ENCODE peak calls at places on chromosomes 3 and 15, in ten cellular contexts. One of them, this sample, is unnamed.
A peak's percentile ranks its signal among the peaks of the same experiment; 100 is the strongest.

GRCh38 chr15:55235637-55236036 is 38.9 kb upstream of the RSL24D1 start:
- DNase-seq in GM23248: no peak
- DNase-seq in DND-41: no peak
- DNase-seq in PC-3: no peak
- DNase-seq in hepatocyte: no peak
- DNase-seq in IMR-90: no peak
- DNase-seq in mammary epithelial cell: no peak
- DNase-seq in SK-N-SH: no peak
- DNase-seq in neural progenitor cell: no peak
- DNase-seq in MM.1S: no peak
- DNase-seq in this sample: no peak

GRCh38 chr15:41977757-41978369 is 5.5 kb upstream of the EHD4 start:
- DNase-seq in PC-3: no peak
- DNase-seq in mammary epithelial cell: no peak
- DNase-seq in IMR-90: no peak
- DNase-seq in SK-N-SH: no peak
- DNase-seq in DND-41: no peak
- DNase-seq in hepatocyte: no peak
- DNase-seq in MM.1S: no peak
- DNase-seq in neural progenitor cell: no peak
- DNase-seq in GM23248: no peak
- DNase-seq in this sample: no peak

GRCh38 chr3:25235471-25235870 is 192.6 kb upstream of the RARB start:
- DNase-seq in SK-N-SH: no peak
- DNase-seq in hepatocyte: no peak
- DNase-seq in mammary epithelial cell: no peak
- DNase-seq in GM23248: no peak
- DNase-seq in IMR-90: no peak
- DNase-seq in MM.1S: no peak
- DNase-seq in PC-3: no peak
- DNase-seq in neural progenitor cell: no peak
- DNase-seq in DND-41: no peak
- DNase-seq in this sample: no peak

GRCh38 chr15:69080203-69080957 is 65.9 kb downstream of the NOX5 start:
- DNase-seq in PC-3: peak; percentile 22
- DNase-seq in DND-41: no peak
- DNase-seq in MM.1S: no peak
- DNase-seq in neural progenitor cell: peak; percentile 30
- DNase-seq in mammary epithelial cell: peak; percentile 48
- DNase-seq in GM23248: peak; percentile 13
- DNase-seq in SK-N-SH: peak; percentile 48
- DNase-seq in hepatocyte: no peak
- DNase-seq in IMR-90: no peak
- DNase-seq in this sample: peak; percentile 25

GRCh38 chr3:150605998-150606641 is 3.0 kb downstream of the SELENOT start:
- DNase-seq in DND-41: no peak
- DNase-seq in GM23248: peak; percentile 11
- DNase-seq in PC-3: no peak
- DNase-seq in MM.1S: no peak
- DNase-seq in IMR-90: no peak
- DNase-seq in mammary epithelial cell: no peak
- DNase-seq in neural progenitor cell: no peak
- DNase-seq in SK-N-SH: no peak
- DNase-seq in hepatocyte: no peak
- DNase-seq in this sample: no peak

GRCh38 chr3:82761858-82762257 is 1000.4 kb upstream of the GBE1 start:
- DNase-seq in MM.1S: no peak
- DNase-seq in neural progenitor cell: no peak
- DNase-seq in SK-N-SH: no peak
- DNase-seq in IMR-90: no peak
- DNase-seq in GM23248: no peak
- DNase-seq in hepatocyte: no peak
- DNase-seq in mammary epithelial cell: no peak
- DNase-seq in DND-41: no peak
- DNase-seq in PC-3: no peak
- DNase-seq in this sample: no peak

GRCh38 chr15:60679256-60679655 is 200.3 kb upstream of the ICE2 start:
- DNase-seq in mammary epithelial cell: no peak
- DNase-seq in hepatocyte: no peak
- DNase-seq in MM.1S: no peak
- DNase-seq in DND-41: no peak
- DNase-seq in GM23248: peak; percentile 76
- DNase-seq in PC-3: no peak
- DNase-seq in SK-N-SH: no peak
- DNase-seq in neural progenitor cell: no peak
- DNase-seq in IMR-90: peak; percentile 59
- DNase-seq in this sample: peak; percentile 73

GRCh38 chr3:134132961-134133360 is 103.2 kb upstream of the SLCO2A1 start:
- DNase-seq in PC-3: no peak
- DNase-seq in SK-N-SH: no peak
- DNase-seq in neural progenitor cell: no peak
- DNase-seq in DND-41: no peak
- DNase-seq in IMR-90: peak; percentile 35
- DNase-seq in hepatocyte: no peak
- DNase-seq in GM23248: no peak
- DNase-seq in mammary epithelial cell: no peak
- DNase-seq in MM.1S: no peak
- DNase-seq in this sample: no peak

GRCh38 chr15:45326776-45327175 is 51.6 kb downstream of the GATM start:
- DNase-seq in PC-3: no peak
- DNase-seq in GM23248: no peak
- DNase-seq in IMR-90: no peak
- DNase-seq in hepatocyte: no peak
- DNase-seq in MM.1S: no peak
- DNase-seq in neural progenitor cell: no peak
- DNase-seq in DND-41: no peak
- DNase-seq in mammary epithelial cell: no peak
- DNase-seq in SK-N-SH: no peak
- DNase-seq in this sample: no peak

DNA sequence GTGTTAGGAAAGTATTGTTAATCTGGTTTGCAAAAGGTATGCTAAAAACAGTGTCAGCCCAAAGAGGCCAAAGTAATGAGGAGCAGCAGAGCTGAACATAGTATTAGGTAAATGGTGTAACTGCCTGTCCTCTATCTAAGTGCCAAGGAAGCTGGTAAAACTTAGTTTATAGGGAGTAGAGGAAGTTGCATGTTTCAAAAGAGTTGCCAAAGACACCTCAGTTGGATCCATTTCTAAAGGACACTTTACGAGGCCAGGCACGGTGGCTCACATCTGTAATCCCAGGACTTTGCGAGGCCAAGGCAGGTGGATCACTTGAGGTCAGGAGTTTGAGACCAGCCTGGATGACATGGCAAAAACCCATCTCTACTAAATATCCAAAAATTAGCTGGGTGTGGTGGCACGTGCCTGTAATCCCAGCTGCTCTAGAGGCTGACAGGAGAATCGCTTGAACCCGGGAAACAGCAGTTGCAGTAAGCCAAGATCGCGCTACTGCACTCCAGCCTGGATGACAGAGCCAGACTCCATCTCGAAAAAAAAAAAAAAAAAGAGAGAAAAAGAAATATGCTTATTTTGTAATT is 22.6 kb upstream of the PPIB start:
- DNase-seq in neural progenitor cell: no peak
- DNase-seq in MM.1S: no peak
- DNase-seq in hepatocyte: no peak
- DNase-seq in SK-N-SH: no peak
- DNase-seq in mammary epithelial cell: no peak
- DNase-seq in GM23248: no peak
- DNase-seq in DND-41: no peak
- DNase-seq in PC-3: no peak
- DNase-seq in IMR-90: no peak
- DNase-seq in this sample: no peak
- H2AFZ ChIP-seq in neural progenitor cell: no peak overlapping the region
- H2AFZ ChIP-seq in MM.1S: no peak overlapping the region
- H2AFZ ChIP-seq in hepatocyte: no peak overlapping the region
- H2AFZ ChIP-seq in SK-N-SH: no peak overlapping the region
- H2AFZ ChIP-seq in mammary epithelial cell: no peak overlapping the region
- H2AFZ ChIP-seq in GM23248: no peak overlapping the region
- H2AFZ ChIP-seq in DND-41: no peak overlapping the region
- H2AFZ ChIP-seq in PC-3: no peak overlapping the region
- H2AFZ ChIP-seq in IMR-90: no peak overlapping the region
- H2AFZ ChIP-seq in this sample: no peak overlapping the region

DNA sequence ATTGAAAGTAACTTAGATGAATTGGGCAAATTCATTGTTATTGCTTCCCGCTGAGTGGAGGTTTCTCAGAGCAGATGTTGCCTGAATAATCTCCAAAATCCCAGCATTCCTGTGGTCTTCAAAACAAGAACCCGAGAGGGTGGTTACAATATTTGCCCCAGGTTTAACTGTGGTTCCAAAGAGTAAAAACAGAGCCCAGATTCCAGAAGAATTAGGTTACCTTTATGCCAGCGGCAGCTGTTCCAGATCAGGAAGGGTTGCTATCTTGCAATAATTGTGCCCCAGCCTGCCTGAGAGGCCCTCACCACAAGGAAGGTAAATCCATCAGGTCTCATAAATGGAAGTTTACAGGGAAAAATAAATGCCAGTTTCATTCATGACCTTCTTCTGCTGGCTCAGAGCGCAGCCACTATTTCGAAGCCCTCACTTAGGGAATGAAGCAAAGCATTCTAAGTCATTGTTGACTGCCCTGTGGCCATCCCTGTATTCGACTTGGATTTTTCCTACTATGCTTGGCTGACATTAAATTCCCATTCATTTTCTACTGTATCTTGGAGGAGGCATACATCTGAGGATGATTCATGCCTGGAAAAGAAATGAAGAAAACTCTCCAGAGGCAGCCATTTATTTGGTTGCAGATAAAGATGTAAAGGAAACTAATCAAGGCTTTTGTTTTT is 54.6 kb downstream of the SSUH2 start:
- DNase-seq in DND-41: no peak
- DNase-seq in SK-N-SH: no peak
- DNase-seq in GM23248: peak; percentile 70
- DNase-seq in IMR-90: peak; percentile 42
- DNase-seq in MM.1S: no peak
- DNase-seq in hepatocyte: no peak
- DNase-seq in PC-3: no peak
- DNase-seq in neural progenitor cell: no peak
- DNase-seq in mammary epithelial cell: peak; percentile 43
- DNase-seq in this sample: peak; percentile 94
- H2AFZ ChIP-seq in DND-41: no peak overlapping the region
- H2AFZ ChIP-seq in SK-N-SH: no peak overlapping the region
- H2AFZ ChIP-seq in GM23248: no peak overlapping the region
- H2AFZ ChIP-seq in IMR-90: no peak overlapping the region
- H2AFZ ChIP-seq in MM.1S: no peak overlapping the region
- H2AFZ ChIP-seq in hepatocyte: no peak overlapping the region
- H2AFZ ChIP-seq in PC-3: no peak overlapping the region
- H2AFZ ChIP-seq in neural progenitor cell: no peak overlapping the region
- H2AFZ ChIP-seq in mammary epithelial cell: peak overlapping the region; percentile 75
- H2AFZ ChIP-seq in this sample: no peak overlapping the region

GRCh38 chr3:195803309-195803908 is 8.3 kb downstream of the MUC4 start:
- DNase-seq in hepatocyte: peak; percentile 8
- DNase-seq in neural progenitor cell: no peak
- DNase-seq in IMR-90: no peak
- DNase-seq in DND-41: no peak
- DNase-seq in GM23248: peak; percentile 9
- DNase-seq in mammary epithelial cell: no peak
- DNase-seq in SK-N-SH: no peak
- DNase-seq in MM.1S: no peak
- DNase-seq in PC-3: no peak
- DNase-seq in this sample: peak; percentile 11

GRCh38 chr3:195800240-195800639 is 11.5 kb downstream of the MUC4 start:
- DNase-seq in hepatocyte: no peak
- DNase-seq in SK-N-SH: no peak
- DNase-seq in GM23248: no peak
- DNase-seq in PC-3: no peak
- DNase-seq in IMR-90: no peak
- DNase-seq in mammary epithelial cell: no peak
- DNase-seq in MM.1S: no peak
- DNase-seq in neural progenitor cell: no peak
- DNase-seq in DND-41: no peak
- DNase-seq in this sample: no peak

GRCh38 chr3:195802795-195803194 is 8.9 kb downstream of the MUC4 start:
- DNase-seq in DND-41: peak; percentile 41
- DNase-seq in PC-3: no peak
- DNase-seq in IMR-90: no peak
- DNase-seq in MM.1S: no peak
- DNase-seq in SK-N-SH: no peak
- DNase-seq in hepatocyte: peak; percentile 34
- DNase-seq in mammary epithelial cell: no peak
- DNase-seq in neural progenitor cell: no peak
- DNase-seq in GM23248: no peak
- DNase-seq in this sample: no peak

GRCh38 chr3:195801251-195802183 is 10.2 kb downstream of the MUC4 start:
- DNase-seq in DND-41: no peak
- DNase-seq in PC-3: no peak
- DNase-seq in mammary epithelial cell: no peak
- DNase-seq in MM.1S: no peak
- DNase-seq in neural progenitor cell: no peak
- DNase-seq in IMR-90: no peak
- DNase-seq in hepatocyte: no peak
- DNase-seq in GM23248: no peak
- DNase-seq in SK-N-SH: no peak
- DNase-seq in this sample: no peak

DNA sequence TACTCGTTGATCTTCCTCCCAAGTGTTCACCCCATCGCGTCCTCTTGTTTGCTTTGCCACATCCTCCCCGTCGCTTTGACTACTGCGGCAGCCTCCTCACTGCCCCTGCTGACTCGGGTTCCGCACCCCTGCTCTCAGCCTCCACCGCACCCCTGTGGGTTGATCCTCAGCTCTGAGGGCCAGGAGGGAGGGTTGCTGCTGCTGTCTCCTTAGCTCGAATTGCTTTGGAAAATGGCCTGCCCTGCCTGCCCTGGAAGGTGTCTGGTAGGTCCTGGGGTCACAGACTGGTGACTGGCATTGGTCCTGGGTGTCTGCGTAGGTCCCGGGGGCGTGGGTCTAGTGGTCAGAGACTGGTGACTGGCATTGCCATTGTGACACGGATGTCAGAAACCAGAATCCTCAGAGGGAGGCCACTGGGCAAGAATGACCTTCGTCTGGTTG is 9.4 kb downstream of the MUC4 start:
- DNase-seq in neural progenitor cell: no peak
- DNase-seq in PC-3: no peak
- DNase-seq in GM23248: no peak
- DNase-seq in MM.1S: no peak
- DNase-seq in DND-41: peak; percentile 69
- DNase-seq in hepatocyte: no peak
- DNase-seq in IMR-90: no peak
- DNase-seq in mammary epithelial cell: no peak
- DNase-seq in SK-N-SH: no peak
- DNase-seq in this sample: no peak
- H2AFZ ChIP-seq in neural progenitor cell: peak overlapping the region; percentile 7
- H2AFZ ChIP-seq in PC-3: no peak overlapping the region
- H2AFZ ChIP-seq in GM23248: no peak overlapping the region
- H2AFZ ChIP-seq in MM.1S: no peak overlapping the region
- H2AFZ ChIP-seq in DND-41: no peak overlapping the region
- H2AFZ ChIP-seq in hepatocyte: no peak overlapping the region
- H2AFZ ChIP-seq in IMR-90: no peak overlapping the region
- H2AFZ ChIP-seq in mammary epithelial cell: no peak overlapping the region
- H2AFZ ChIP-seq in SK-N-SH: no peak overlapping the region
- H2AFZ ChIP-seq in this sample: no peak overlapping the region

DNA sequence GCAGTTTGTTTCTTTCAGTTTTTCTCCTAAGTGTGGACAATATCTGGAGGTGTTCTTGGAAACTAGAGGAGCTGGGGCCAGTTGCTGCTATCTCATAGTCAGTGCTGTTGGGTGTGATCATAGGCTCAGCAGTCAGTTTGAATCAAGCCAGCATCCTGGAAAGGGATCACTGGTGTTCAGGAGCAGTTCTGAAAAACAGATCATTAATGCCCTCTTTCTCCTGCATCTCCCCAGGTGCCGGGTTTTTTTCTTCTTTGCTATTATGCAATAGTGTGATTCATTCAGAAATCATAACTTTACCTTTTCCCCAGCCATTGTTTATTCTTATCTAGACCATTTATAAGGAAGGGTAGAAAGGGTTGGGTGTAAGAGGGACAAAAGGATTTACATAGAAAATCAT is 24.0 kb downstream of the LNP1 start:
- DNase-seq in GM23248: no peak
- DNase-seq in neural progenitor cell: no peak
- DNase-seq in IMR-90: no peak
- DNase-seq in SK-N-SH: no peak
- DNase-seq in MM.1S: no peak
- DNase-seq in mammary epithelial cell: peak; percentile 75
- DNase-seq in DND-41: no peak
- DNase-seq in hepatocyte: no peak
- DNase-seq in PC-3: peak; percentile 89
- DNase-seq in this sample: no peak
- H2AFZ ChIP-seq in GM23248: no peak overlapping the region
- H2AFZ ChIP-seq in neural progenitor cell: no peak overlapping the region
- H2AFZ ChIP-seq in IMR-90: no peak overlapping the region
- H2AFZ ChIP-seq in SK-N-SH: no peak overlapping the region
- H2AFZ ChIP-seq in MM.1S: no peak overlapping the region
- H2AFZ ChIP-seq in mammary epithelial cell: peak overlapping the region; percentile 14
- H2AFZ ChIP-seq in DND-41: no peak overlapping the region
- H2AFZ ChIP-seq in hepatocyte: no peak overlapping the region
- H2AFZ ChIP-seq in PC-3: no peak overlapping the region
- H2AFZ ChIP-seq in this sample: no peak overlapping the region

This sample was measured in fibroblast of lung.